ENCODE peak calls at places on chromosomes 3 and 15, in six cellular contexts. One of them, this sample, is unnamed.

GRCh38 chr3:21163961-21164360 is 587.0 kb downstream of the ZNF385D start:
- DNase-seq in IMR-90: no peak
- DNase-seq in neuronal stem cell: no peak
- DNase-seq in trophoblast cell: no peak
- DNase-seq in H9: no peak
- DNase-seq in H1: no peak
- DNase-seq in this sample: no peak

GRCh38 chr3:46943237-46944187 is 33.0 kb downstream of the CCDC12 start:
- DNase-seq in IMR-90: no peak
- DNase-seq in neuronal stem cell: no peak
- DNase-seq in trophoblast cell: no peak
- DNase-seq in H9: no peak
- DNase-seq in H1: no peak
- DNase-seq in this sample: no peak

GRCh38 chr3:73622135-73622534 is 2.6 kb downstream of the PDZRN3 start:
- DNase-seq in IMR-90: peak; percentile 47
- DNase-seq in neuronal stem cell: no peak
- DNase-seq in trophoblast cell: no peak
- DNase-seq in H9: peak; percentile 31
- DNase-seq in H1: no peak
- DNase-seq in this sample: peak; percentile 67

GRCh38 chr15:87816811-87817210 is 439.7 kb downstream of the NTRK3 start:
- DNase-seq in IMR-90: peak; percentile 99
- DNase-seq in neuronal stem cell: no peak
- DNase-seq in trophoblast cell: peak; percentile 35
- DNase-seq in H9: no peak
- DNase-seq in H1: no peak
- DNase-seq in this sample: peak; percentile 97

GRCh38 chr15:28885630-28886430 is at the start of gene APBA2:
- DNase-seq in IMR-90: peak; percentile 41
- DNase-seq in neuronal stem cell: no peak
- DNase-seq in trophoblast cell: peak; percentile 13
- DNase-seq in H9: peak; percentile 55
- DNase-seq in H1: peak; percentile 78
- DNase-seq in this sample: peak; percentile 41

GRCh38 chr15:35173444-35174118 is 88.5 kb upstream of the NANOGP8 start:
- DNase-seq in IMR-90: peak; percentile 62
- DNase-seq in neuronal stem cell: no peak
- DNase-seq in trophoblast cell: peak; percentile 31
- DNase-seq in H9: no peak
- DNase-seq in H1: no peak
- DNase-seq in this sample: peak; percentile 48

GRCh38 chr3:194875581-194876402 is 190.1 kb downstream of the FAM43A start:
- DNase-seq in IMR-90: no peak
- DNase-seq in neuronal stem cell: no peak
- DNase-seq in trophoblast cell: peak; percentile 78
- DNase-seq in H9: peak; percentile 6
- DNase-seq in H1: peak; percentile 22
- DNase-seq in this sample: no peak

GRCh38 chr3:183306798-183307671 is 54.0 kb downstream of the B3GNT5 start:
- DNase-seq in IMR-90: peak; percentile 62
- DNase-seq in neuronal stem cell: no peak
- DNase-seq in trophoblast cell: peak; percentile 39
- DNase-seq in H9: no peak
- DNase-seq in H1: no peak
- DNase-seq in this sample: peak; percentile 87

GRCh38 chr15:45456212-45457106 is 66.1 kb downstream of the SLC30A4 start:
- DNase-seq in IMR-90: peak; percentile 100
- DNase-seq in neuronal stem cell: no peak
- DNase-seq in trophoblast cell: peak; percentile 100
- DNase-seq in H9: no peak
- DNase-seq in H1: no peak
- DNase-seq in this sample: peak; percentile 99

GRCh38 chr15:70023769-70024491 is 73.8 kb downstream of the TLE3 start:
- DNase-seq in IMR-90: peak; percentile 36
- DNase-seq in neuronal stem cell: no peak
- DNase-seq in trophoblast cell: no peak
- DNase-seq in H9: no peak
- DNase-seq in H1: no peak
- DNase-seq in this sample: peak; percentile 9

GRCh38 chr15:67413770-67414429 is 107.0 kb upstream of the C15orf61 start:
- DNase-seq in IMR-90: peak; percentile 68
- DNase-seq in neuronal stem cell: no peak
- DNase-seq in trophoblast cell: peak; percentile 62
- DNase-seq in H9: no peak
- DNase-seq in H1: no peak
- DNase-seq in this sample: peak; percentile 85

GRCh38 chr15:74343127-74343796 is 24.2 kb downstream of the CYP11A1 start:
- DNase-seq in IMR-90: no peak
- DNase-seq in neuronal stem cell: no peak
- DNase-seq in trophoblast cell: peak; percentile 61
- DNase-seq in H9: no peak
- DNase-seq in H1: no peak
- DNase-seq in this sample: no peak

GRCh38 chr3:155387571-155387970 is 94.1 kb upstream of the STRIT1 start:
- DNase-seq in IMR-90: no peak
- DNase-seq in neuronal stem cell: no peak
- DNase-seq in trophoblast cell: no peak
- DNase-seq in H9: no peak
- DNase-seq in H1: no peak
- DNase-seq in this sample: no peak

GRCh38 chr3:129305592-129306091 is 27.0 kb downstream of the HMCES start:
- DNase-seq in IMR-90: peak; percentile 83
- DNase-seq in neuronal stem cell: peak; percentile 96
- DNase-seq in trophoblast cell: peak; percentile 48
- DNase-seq in H9: peak; percentile 100
- DNase-seq in H1: peak; percentile 96
- DNase-seq in this sample: peak; percentile 87

GRCh38 chr3:88149146-88149515 is 628 bp upstream of the C3orf38 start:
- DNase-seq in IMR-90: peak; percentile 16
- DNase-seq in neuronal stem cell: no peak
- DNase-seq in trophoblast cell: no peak
- DNase-seq in H9: no peak
- DNase-seq in H1: no peak
- DNase-seq in this sample: no peak

GRCh38 chr3:109480014-109480413 is 142.7 kb upstream of the DPPA4 start:
- DNase-seq in IMR-90: no peak
- DNase-seq in neuronal stem cell: peak; percentile 24
- DNase-seq in trophoblast cell: no peak
- DNase-seq in H9: no peak
- DNase-seq in H1: no peak
- DNase-seq in this sample: no peak

GRCh38 chr3:128312271-128312670 is 154.4 kb downstream of the DNAJB8 start:
- DNase-seq in IMR-90: no peak
- DNase-seq in neuronal stem cell: no peak
- DNase-seq in trophoblast cell: no peak
- DNase-seq in H9: peak; percentile 13
- DNase-seq in H1: peak; percentile 22
- DNase-seq in this sample: no peak

GRCh38 chr15:64112904-64113303 is 17.1 kb downstream of the SNX1 start:
- DNase-seq in IMR-90: peak; percentile 52
- DNase-seq in neuronal stem cell: no peak
- DNase-seq in trophoblast cell: no peak
- DNase-seq in H9: no peak
- DNase-seq in H1: no peak
- DNase-seq in this sample: no peak

GRCh38 chr3:67083277-67083676 is 85.2 kb downstream of the KBTBD8 start:
- DNase-seq in IMR-90: peak; percentile 62
- DNase-seq in neuronal stem cell: no peak
- DNase-seq in trophoblast cell: no peak
- DNase-seq in H9: no peak
- DNase-seq in H1: no peak
- DNase-seq in this sample: no peak

GRCh38 chr15:70327328-70328136 is 229.8 kb upstream of the TLE3 start:
- DNase-seq in IMR-90: peak; percentile 43
- DNase-seq in neuronal stem cell: no peak
- DNase-seq in trophoblast cell: peak; percentile 76
- DNase-seq in H9: no peak
- DNase-seq in H1: peak; percentile 39
- DNase-seq in this sample: peak; percentile 48

GRCh38 chr15:47587938-47588817 is 129.1 kb upstream of the SEMA6D start:
- DNase-seq in IMR-90: no peak
- DNase-seq in neuronal stem cell: no peak
- DNase-seq in trophoblast cell: no peak
- DNase-seq in H9: no peak
- DNase-seq in H1: no peak
- DNase-seq in this sample: peak; percentile 68

GRCh38 chr15:66269326-66270090 is 16.0 kb upstream of the MEGF11 start:
- DNase-seq in IMR-90: peak; percentile 71
- DNase-seq in neuronal stem cell: no peak
- DNase-seq in trophoblast cell: peak; percentile 52
- DNase-seq in H9: peak; percentile 36
- DNase-seq in H1: no peak
- DNase-seq in this sample: peak; percentile 72

GRCh38 chr15:27418729-27419128 is 447.7 kb downstream of the GABRG3 start:
- DNase-seq in IMR-90: no peak
- DNase-seq in neuronal stem cell: peak; percentile 49
- DNase-seq in trophoblast cell: no peak
- DNase-seq in H9: peak; percentile 47
- DNase-seq in H1: no peak
- DNase-seq in this sample: no peak

GRCh38 chr3:174355505-174355904 is 503.6 kb upstream of the NAALADL2 start:
- DNase-seq in IMR-90: peak; percentile 28
- DNase-seq in neuronal stem cell: peak; percentile 21
- DNase-seq in trophoblast cell: peak; percentile 81
- DNase-seq in H9: no peak
- DNase-seq in H1: no peak
- DNase-seq in this sample: peak; percentile 28

GRCh38 chr3:8576841-8577553 is 67.6 kb downstream of the SSUH2 start:
- DNase-seq in IMR-90: peak; percentile 95
- DNase-seq in neuronal stem cell: no peak
- DNase-seq in trophoblast cell: peak; percentile 66
- DNase-seq in H9: no peak
- DNase-seq in H1: no peak
- DNase-seq in this sample: peak; percentile 92

GRCh38 chr3:129278439-129278969 is at the start of gene HMCES:
- DNase-seq in IMR-90: peak; percentile 81
- DNase-seq in neuronal stem cell: peak; percentile 90
- DNase-seq in trophoblast cell: peak; percentile 91
- DNase-seq in H9: peak; percentile 94
- DNase-seq in H1: peak; percentile 96
- DNase-seq in this sample: peak; percentile 91

DNA sequence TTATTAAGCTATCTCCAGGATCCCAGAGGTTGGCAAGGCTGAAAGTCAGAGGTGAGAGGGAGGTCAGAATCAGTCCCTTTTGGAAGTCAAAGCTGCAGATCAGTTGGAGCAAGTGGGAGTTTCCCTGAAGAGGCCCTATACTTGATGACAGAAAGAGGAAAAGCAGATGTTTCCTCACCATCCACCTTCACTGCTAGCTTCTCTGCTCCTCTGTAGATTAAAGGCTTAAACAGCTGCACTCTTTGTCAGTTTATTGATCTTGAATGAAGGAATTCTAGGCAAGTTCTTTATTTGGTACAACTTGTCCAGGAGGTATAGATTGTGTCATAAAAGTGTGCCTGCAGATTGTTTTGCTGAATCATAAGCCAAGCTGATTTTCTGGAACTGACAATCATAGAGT is 408.2 kb upstream of the TGFBR2 start:
- DNase-seq in IMR-90: no peak
- DNase-seq in neuronal stem cell: no peak
- DNase-seq in trophoblast cell: no peak
- DNase-seq in H9: no peak
- DNase-seq in H1: no peak
- DNase-seq in this sample: peak; percentile 30
- H2BK120ac ChIP-seq in IMR-90: no peak overlapping the region
- H2BK120ac ChIP-seq in neuronal stem cell: no peak overlapping the region
- H2BK120ac ChIP-seq in trophoblast cell: no peak overlapping the region
- H2BK120ac ChIP-seq in H9: no peak overlapping the region
- H2BK120ac ChIP-seq in H1: no peak overlapping the region
- H2BK120ac ChIP-seq in this sample: peak overlapping the region; percentile 79

DNA sequence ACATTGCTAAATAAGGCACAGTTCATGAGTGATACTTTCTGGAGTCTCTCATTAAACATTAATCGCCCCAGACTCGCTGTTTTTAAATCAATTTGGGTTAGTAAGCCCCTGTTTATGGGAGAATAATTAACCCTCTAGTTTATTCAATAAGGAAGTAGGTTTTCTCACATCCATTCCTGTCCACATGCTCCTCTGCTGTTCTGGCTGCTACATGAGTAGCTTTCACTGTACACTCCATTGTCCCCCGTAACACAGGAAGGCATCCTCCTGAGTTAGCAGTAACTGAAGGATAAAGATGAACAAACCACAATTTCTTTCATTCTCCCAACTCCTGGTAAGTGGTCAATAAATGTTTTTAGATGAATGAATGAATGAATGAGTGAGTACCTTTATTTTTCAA is 378.5 kb downstream of the DIPK2A start:
- DNase-seq in IMR-90: no peak
- DNase-seq in neuronal stem cell: no peak
- DNase-seq in trophoblast cell: no peak
- DNase-seq in H9: no peak
- DNase-seq in H1: no peak
- DNase-seq in this sample: no peak
- H4K91ac ChIP-seq in IMR-90: no peak overlapping the region
- H4K91ac ChIP-seq in neuronal stem cell: no peak overlapping the region
- H4K91ac ChIP-seq in trophoblast cell: no peak overlapping the region
- H4K91ac ChIP-seq in H9: no peak overlapping the region
- H4K91ac ChIP-seq in H1: no peak overlapping the region
- H4K91ac ChIP-seq in this sample: no peak overlapping the region

GRCh38 chr3:99248913-99249312 is 347.4 kb upstream of the DCBLD2 start:
- DNase-seq in IMR-90: no peak
- DNase-seq in neuronal stem cell: no peak
- DNase-seq in trophoblast cell: peak; percentile 65
- DNase-seq in H9: no peak
- DNase-seq in H1: no peak
- DNase-seq in this sample: no peak
- H3K27ac ChIP-seq in IMR-90: no peak overlapping the region
- H3K27ac ChIP-seq in neuronal stem cell: no peak overlapping the region
- H3K27ac ChIP-seq in trophoblast cell: no peak overlapping the region
- H3K27ac ChIP-seq in H9: no peak overlapping the region
- H3K27ac ChIP-seq in H1: no peak overlapping the region
- H3K27ac ChIP-seq in this sample: no peak overlapping the region

DNA sequence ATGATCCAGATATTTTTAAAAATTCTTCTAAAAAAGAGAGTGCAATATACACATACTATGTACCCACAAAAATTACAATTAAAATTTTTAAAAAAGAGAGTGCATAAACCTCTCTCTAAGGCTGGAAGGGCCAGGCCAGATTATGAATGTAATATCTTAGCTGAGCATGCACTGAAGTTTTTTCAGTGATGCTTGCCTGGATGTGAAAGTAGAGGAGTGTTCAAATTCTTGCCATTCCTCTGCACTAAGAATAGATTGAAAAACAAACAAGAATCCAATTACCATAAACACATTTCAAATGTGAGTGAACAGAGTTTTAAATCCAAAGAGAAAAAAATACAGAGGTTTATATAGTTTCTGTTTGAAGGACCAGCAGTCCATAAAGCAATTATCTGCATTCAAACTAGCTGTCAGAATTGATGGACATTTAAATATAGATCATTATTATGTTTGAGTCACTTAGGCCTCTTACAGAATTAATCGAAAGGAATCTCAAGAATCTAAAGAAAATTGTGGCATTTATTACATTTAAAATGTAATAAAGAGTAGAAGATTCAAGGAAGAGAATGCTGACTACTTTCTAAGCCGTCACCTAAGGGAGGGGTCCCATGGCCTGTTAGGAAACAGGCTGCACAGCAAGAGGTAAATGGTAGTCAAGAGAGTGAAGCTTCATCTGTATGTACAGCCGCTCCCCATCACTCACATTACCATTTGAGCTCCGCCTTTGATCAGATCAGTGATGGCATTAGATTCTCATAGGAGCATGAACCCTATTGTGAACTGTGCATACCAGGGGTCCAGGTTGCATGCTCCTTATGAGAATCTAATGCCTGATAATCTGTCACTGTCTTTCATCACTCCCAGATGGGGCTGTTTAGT is 159.3 kb upstream of the MDFIC2 start:
- DNase-seq in IMR-90: peak; percentile 55
- DNase-seq in neuronal stem cell: no peak
- DNase-seq in trophoblast cell: no peak
- DNase-seq in H9: no peak
- DNase-seq in H1: no peak
- DNase-seq in this sample: peak; percentile 8
- H2BK120ac ChIP-seq in IMR-90: peak overlapping the region; percentile 97
- H2BK120ac ChIP-seq in neuronal stem cell: no peak overlapping the region
- H2BK120ac ChIP-seq in trophoblast cell: no peak overlapping the region
- H2BK120ac ChIP-seq in H9: no peak overlapping the region
- H2BK120ac ChIP-seq in H1: no peak overlapping the region
- H2BK120ac ChIP-seq in this sample: no peak overlapping the region